ENCODE peak calls at places on chromosomes 2 and 18, in four cellular contexts. Z is Right ventricle myocardium inferior; M is activated CD8-positive, alpha-beta memory T cell treated with anti-CD3 and anti-CD28 coated beads, Interleukin-2, amount 50 U/mL, for 4 hours; A is activated CD4-positive, alpha-beta T cell treated with anti-CD3 and anti-CD28 coated beads for 48 hours. G is an unnamed sample.

GRCh38 chr2:174748948-174749347 is 15.3 kb downstream of the CHRNA1 start:
- DNase-seq in M (peak), Z (no peak), A (peak), G (peak)

GRCh38 chr2:3631161-3631850 is 26.7 kb upstream of the ALLC start:
- DNase-seq in A (no peak), Z (no peak), M (no peak), G (no peak)

GRCh38 chr2:216147172-216148131 is 38.3 kb downstream of the XRCC5 start:
- DNase-seq in A (no peak), Z (no peak), M (no peak), G (no peak)

GRCh38 chr2:221999702-222000101 is 299.1 kb downstream of the PAX3 start:
- DNase-seq in Z (no peak), A (no peak), M (no peak), G (no peak)

GRCh38 chr2:216775043-216775453 is 79.7 kb upstream of the IGFBP5 start:
- DNase-seq in Z (no peak), A (no peak), M (no peak), G (no peak)

GRCh38 chr2:241770185-241770935 is 6.3 kb upstream of the GAL3ST2 start:
- DNase-seq in M (no peak), A (no peak), Z (peak), G (no peak)

GRCh38 chr18:24914685-24915267 is 437.2 kb downstream of the ZNF521 start:
- DNase-seq in Z (no peak), A (no peak), M (no peak), G (no peak)

GRCh38 chr18:1653873-1654272 is 749.2 kb downstream of the ADCYAP1 start:
- DNase-seq in A (no peak), Z (no peak), M (no peak), G (no peak)

GRCh38 chr2:219175928-219176817 is 552 bp downstream of the CNPPD1 start:
- DNase-seq in A (peak), M (peak), Z (peak), G (peak)

GRCh38 chr2:145688156-145688555 is 1168.2 kb upstream of the ZEB2 start:
- DNase-seq in M (no peak), Z (no peak), A (no peak), G (no peak)

GRCh38 chr18:13915973-13916372 is 637 bp upstream of the MC2R start:
- DNase-seq in M (no peak), A (no peak), Z (no peak), G (no peak)

GRCh38 chr2:101428413-101429176 is 41.3 kb upstream of the CREG2 start:
- DNase-seq in A (no peak), Z (no peak), M (no peak), G (no peak)

GRCh38 chr2:79393806-79394484 is 118.9 kb upstream of the CTNNA2 start:
- DNase-seq in Z (no peak), M (no peak), A (no peak), G (no peak)

GRCh38 chr2:31378389-31378788 is 36.2 kb downstream of the XDH start:
- DNase-seq in Z (no peak), A (no peak), M (no peak), G (no peak)

GRCh38 chr18:23824235-23824634 is 135.0 kb downstream of the LAMA3 start:
- DNase-seq in M (no peak), A (no peak), Z (no peak), G (no peak)

GRCh38 chr2:43100883-43101662 is 125.3 kb downstream of the ZFP36L2 start:
- DNase-seq in M (no peak), A (no peak), Z (peak), G (no peak)

GRCh38 chr2:181948227-181948626 is 37.4 kb upstream of the PPP1R1C start:
- DNase-seq in Z (no peak), A (no peak), M (no peak), G (no peak)

GRCh38 chr2:217203086-217203485 is 343.2 kb upstream of the TNP1 start:
- DNase-seq in Z (no peak), A (no peak), M (no peak), G (no peak)

GRCh38 chr2:127597984-127598380 is 48.0 kb upstream of the GPR17 start:
- DNase-seq in Z (no peak), A (no peak), M (no peak), G (no peak)

GRCh38 chr2:24930768-24931167 is 10.7 kb upstream of the ADCY3 start:
- DNase-seq in M (no peak), Z (no peak), A (no peak), G (peak)

GRCh38 chr2:242001853-242002252 is 132.3 kb downstream of the RTP5 start:
- DNase-seq in A (no peak), M (no peak), Z (no peak), G (no peak)

GRCh38 chr18:34280653-34281052 is 55.9 kb upstream of the NOL4 start:
- DNase-seq in A (no peak), Z (no peak), M (no peak), G (no peak)

GRCh38 chr18:59220784-59221765 is 1.1 kb downstream of the GRP start:
- DNase-seq in M (no peak), Z (peak), A (no peak), G (no peak)

GRCh38 chr2:105290981-105291660 is 38.4 kb downstream of the TGFBRAP1 start:
- DNase-seq in Z (no peak), A (no peak), M (no peak), G (no peak)

GRCh38 chr2:173986805-173987204 is 21.6 kb upstream of the SP3 start:
- DNase-seq in Z (no peak), A (no peak), M (no peak), G (no peak)

GRCh38 chr2:221034973-221035372 is 537.1 kb downstream of the EPHA4 start:
- DNase-seq in M (no peak), Z (no peak), A (no peak), G (no peak)

GRCh38 chr2:54088719-54089118 is 26.7 kb upstream of the ACYP2 start:
- DNase-seq in A (no peak), Z (no peak), M (no peak), G (no peak)